ENCODE peak calls at places on chromosomes 13 and 19, in five cellular contexts. L is HepG2, N is GM12878, Y is upper lobe of left lung, B is K562. Z is an unnamed sample.

GRCh38 chr13:37074703-37075102 is 15.2 kb upstream of the SUPT20H start:
- ATAC-seq in L (no peak), N (peak; percentile 60), Y (no peak), B (peak; percentile 57), Z (no peak)

GRCh38 chr13:105445793-105446192 is 1089.7 kb downstream of the EFNB2 start:
- ATAC-seq in L (no peak), N (no peak), Y (no peak), B (no peak), Z (no peak)

GRCh38 chr13:25420161-25420560 is 48.4 kb downstream of the ATP8A2 start:
- ATAC-seq in L (no peak), N (no peak), Y (no peak), B (no peak), Z (no peak)

GRCh38 chr19:15248648-15249559 is 16.7 kb upstream of the EPHX3 start:
- ATAC-seq in L (peak; percentile 16), N (no peak), Y (peak; percentile 63), B (no peak), Z (peak; percentile 71)

GRCh38 chr13:96003304-96003703 is 49.9 kb downstream of the UGGT2 start:
- ATAC-seq in L (no peak), N (no peak), Y (no peak), B (no peak), Z (no peak)

GRCh38 chr13:74438911-74439310 is 304.7 kb upstream of the KLF12 start:
- ATAC-seq in L (no peak), N (no peak), Y (no peak), B (no peak), Z (no peak)

GRCh38 chr13:75544681-75545333 is 4.8 kb upstream of the UCHL3 start:
- ATAC-seq in L (no peak), N (no peak), Y (no peak), B (no peak), Z (no peak)

GRCh38 chr13:46165485-46166220 is 16.3 kb downstream of the LCP1 start:
- ATAC-seq in L (no peak), N (peak; percentile 74), Y (no peak), B (no peak), Z (no peak)

GRCh38 chr13:75417647-75418046 is 64.3 kb downstream of the TBC1D4 start:
- ATAC-seq in L (no peak), N (no peak), Y (no peak), B (no peak), Z (no peak)

GRCh38 chr19:41098762-41099161 is 10.5 kb downstream of the CYP2A13 start:
- ATAC-seq in L (no peak), N (no peak), Y (no peak), B (no peak), Z (no peak)

GRCh38 chr13:59459972-59460371 is 703.8 kb downstream of the DIAPH3 start:
- ATAC-seq in L (no peak), N (no peak), Y (no peak), B (peak; percentile 72), Z (no peak)

GRCh38 chr13:48514776-48515175 is 18.1 kb downstream of the RCBTB2 start:
- ATAC-seq in L (no peak), N (no peak), Y (no peak), B (no peak), Z (no peak)

GRCh38 chr19:56161534-56161933 is 14.3 kb upstream of the GALP start:
- ATAC-seq in L (peak; percentile 9), N (no peak), Y (no peak), B (no peak), Z (no peak)

GRCh38 chr13:88526186-88526852 is 855.1 kb downstream of the SLITRK5 start:
- ATAC-seq in L (no peak), N (no peak), Y (no peak), B (no peak), Z (no peak)

GRCh38 chr13:68506888-68507551 is 1276.9 kb upstream of the PCDH9 start:
- ATAC-seq in L (peak; percentile 27), N (peak; percentile 16), Y (peak; percentile 30), B (no peak), Z (no peak)

GRCh38 chr13:49936085-49936942 is at the start of gene SPRYD7:
- ATAC-seq in L (peak; percentile 98), N (peak; percentile 97), Y (peak; percentile 100), B (peak; percentile 99), Z (peak; percentile 99)

GRCh38 chr13:25046985-25047660 is 48.8 kb upstream of the PABPC3 start:
- ATAC-seq in L (peak; percentile 45), N (no peak), Y (peak; percentile 55), B (no peak), Z (no peak)

GRCh38 chr19:39236527-39236926 is 8.3 kb downstream of the IFNL3 start:
- ATAC-seq in L (peak; percentile 33), N (no peak), Y (peak; percentile 46), B (peak; percentile 53), Z (no peak)

GRCh38 chr19:12937243-12938053 is 961 bp upstream of the CALR start:
- ATAC-seq in L (peak; percentile 5), N (peak; percentile 50), Y (no peak), B (peak; percentile 1), Z (no peak)

GRCh38 chr13:91792054-91792453 is 393.6 kb downstream of the GPC5 start:
- ATAC-seq in L (no peak), N (no peak), Y (no peak), B (no peak), Z (no peak)
- TF ChIP-seq POLR2AphosphoS5 in L (no peak), N (no peak), Y (no peak), B (no peak), Z (no peak)

DNA sequence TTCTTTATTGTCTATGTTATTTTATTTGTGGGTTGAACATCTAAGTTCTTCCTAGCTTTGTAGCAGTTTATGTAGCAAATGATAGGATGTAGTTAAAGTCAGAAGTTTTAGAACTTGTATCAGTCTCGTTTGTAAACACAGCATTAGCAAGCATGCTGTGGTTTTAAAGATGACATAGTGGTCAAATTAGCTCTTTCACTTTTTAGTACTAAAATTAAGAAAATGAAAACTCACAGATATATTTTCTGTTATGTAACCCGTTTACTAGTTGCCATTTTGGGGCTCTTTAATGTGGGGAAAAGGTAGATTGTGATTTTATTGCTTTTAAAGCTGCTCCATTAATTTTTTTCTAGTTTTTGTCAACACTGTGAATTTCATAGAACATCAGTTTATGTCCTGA is 216.5 kb downstream of the PCCA start:
- ATAC-seq in L (no peak), N (peak; percentile 50), Y (no peak), B (no peak), Z (no peak)
- TF ChIP-seq EP300 in L (no peak), N (no peak), Y (no peak), B (no peak), Z (no peak)

GRCh38 chr13:21360463-21360862 is 98.6 kb downstream of the ZDHHC20 start:
- ATAC-seq in L (no peak), N (no peak), Y (no peak), B (no peak), Z (no peak)

GRCh38 chr13:21364357-21364756 is 94.7 kb downstream of the ZDHHC20 start:
- ATAC-seq in L (no peak), N (no peak), Y (no peak), B (no peak), Z (no peak)

GRCh38 chr13:21361123-21361522 is 98.0 kb downstream of the ZDHHC20 start:
- ATAC-seq in L (no peak), N (no peak), Y (no peak), B (no peak), Z (no peak)

GRCh38 chr13:21359855-21360254 is 99.2 kb downstream of the ZDHHC20 start:
- ATAC-seq in L (no peak), N (no peak), Y (peak; percentile 19), B (no peak), Z (no peak)

DNA sequence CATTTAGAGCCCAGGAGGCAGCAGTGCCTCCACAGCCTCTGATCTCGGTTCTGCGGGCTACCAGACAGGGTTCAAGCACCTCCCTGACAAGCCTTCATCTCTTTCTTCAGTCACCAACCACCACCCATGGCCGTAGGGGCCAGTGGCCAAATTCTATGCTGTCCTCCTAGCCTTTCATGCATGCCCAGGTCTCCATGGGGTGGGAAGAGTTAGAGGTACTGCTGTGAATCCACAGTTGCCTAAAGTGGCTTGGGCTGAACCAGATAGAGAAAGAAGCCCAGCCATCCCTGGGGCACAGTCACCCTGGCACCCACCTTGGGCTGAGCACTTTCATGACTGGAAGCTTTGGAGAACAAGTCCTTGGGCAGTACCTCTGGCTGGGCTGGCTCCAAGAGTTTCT is 97.4 kb downstream of the ZDHHC20 start:
- ATAC-seq in L (no peak), N (no peak), Y (no peak), B (no peak), Z (no peak)
- TF ChIP-seq CTCF in L (no peak), N (no peak), Y (no peak), B (no peak), Z (no peak)

GRCh38 chr19:48362716-48363499 is 832 bp downstream of the TMEM143 start:
- ATAC-seq in L (peak; percentile 96), N (peak; percentile 88), Y (peak; percentile 96), B (peak; percentile 92), Z (peak; percentile 85)
- TF ChIP-seq POLR2AphosphoS5 in L (peak; percentile 59), N (no peak), Y (peak; percentile 56), B (no peak), Z (no peak)

DNA sequence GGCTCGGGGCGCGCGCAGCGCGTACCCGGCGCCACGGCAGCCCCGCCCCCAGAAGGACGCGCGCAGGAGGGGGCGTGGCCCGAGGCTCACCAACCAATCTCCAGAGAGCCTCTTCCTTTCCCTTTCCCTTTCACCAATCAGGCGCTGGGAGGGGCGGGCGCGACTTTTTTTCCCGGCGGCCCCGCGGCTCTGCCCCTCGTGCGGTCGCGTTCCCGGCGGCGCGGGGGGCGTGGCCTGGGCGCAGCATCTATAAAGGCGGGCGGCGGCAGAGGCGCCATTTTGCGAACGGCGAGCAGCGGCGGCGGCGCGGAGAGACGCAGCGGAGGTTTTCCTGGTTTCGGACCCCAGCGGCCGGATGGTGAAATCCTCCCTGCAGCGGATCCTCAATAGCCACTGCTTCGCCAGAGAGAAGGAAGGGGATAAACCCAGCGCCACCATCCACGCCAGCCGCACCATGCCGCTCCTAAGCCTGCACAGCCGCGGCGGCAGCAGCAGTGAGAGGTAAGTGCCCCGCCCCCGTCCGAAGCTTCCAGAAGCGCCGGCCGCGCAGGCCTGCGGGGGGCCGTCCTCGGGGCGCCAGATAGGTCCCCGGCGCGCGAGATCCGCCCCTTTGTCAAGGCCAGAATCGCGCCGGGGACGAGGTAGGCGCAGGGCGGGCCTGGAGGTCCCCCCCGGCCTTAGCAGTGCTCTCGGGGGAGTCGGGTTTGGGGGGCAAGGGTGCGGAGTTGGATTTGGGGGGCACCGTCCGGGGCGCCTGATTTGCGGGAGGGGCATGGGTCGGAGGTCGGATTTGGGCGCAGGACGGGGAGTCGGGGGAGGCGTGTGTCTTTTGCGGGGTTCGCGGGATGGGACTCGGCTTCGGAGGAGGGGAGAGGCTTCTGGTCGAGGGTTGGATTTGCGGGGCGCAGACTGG is 12.5 kb downstream of the PEAK3 start:
- ATAC-seq in L (peak; percentile 37), N (peak; percentile 61), Y (peak; percentile 94), B (peak; percentile 71), Z (peak; percentile 93)
- TF ChIP-seq EP300 in L (no peak), N (no peak), Y (peak; percentile 84), B (no peak), Z (no peak)

DNA sequence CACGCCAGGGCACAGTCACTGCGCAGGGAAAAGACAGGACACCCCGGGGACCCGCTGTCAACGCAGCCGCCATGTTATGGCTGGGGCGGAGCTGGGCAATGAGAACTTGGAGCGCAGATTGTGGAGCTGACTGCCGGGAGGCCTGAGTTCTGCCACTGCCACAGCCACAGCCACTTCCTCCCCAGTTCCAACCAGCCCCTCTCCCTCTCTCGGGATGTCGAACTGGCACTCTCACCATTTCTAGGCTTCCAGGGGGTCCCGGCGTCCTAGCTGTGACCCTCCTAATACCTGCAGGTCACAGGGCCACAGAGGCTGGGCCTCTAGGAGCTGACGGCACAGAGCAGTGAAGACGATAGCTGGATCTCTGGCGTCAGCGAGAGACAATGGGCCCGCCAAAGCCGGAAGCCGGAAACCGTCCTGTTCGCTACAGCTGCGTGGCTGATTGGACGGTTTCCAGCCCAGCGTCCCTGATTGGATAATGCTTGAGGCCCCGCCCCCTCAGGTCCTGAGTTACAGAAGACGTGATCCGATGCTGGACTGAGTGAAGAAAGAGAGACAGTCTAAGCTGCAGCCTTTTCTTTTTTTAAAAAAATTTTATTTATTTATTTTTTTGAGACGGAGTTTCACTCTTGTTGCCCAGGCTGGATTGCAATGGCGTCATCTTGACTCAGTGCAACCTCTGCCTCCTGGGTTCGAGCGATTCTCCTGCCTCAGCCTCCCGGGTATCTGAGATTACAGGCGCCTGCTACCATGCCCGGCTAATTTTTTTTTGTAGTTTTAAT is at the start of gene ZNF506:
- ATAC-seq in L (no peak), N (peak; percentile 96), Y (peak; percentile 98), B (no peak), Z (peak; percentile 99)
- TF ChIP-seq CTCF in L (no peak), N (no peak), Y (no peak), B (no peak), Z (no peak)

Z was measured in gastroesophageal sphincter.